ENCODE peak calls at places on chromosomes 16 and 17, in eight cellular contexts. One of them, this sample, is unnamed.

GRCh38 chr16:88078111-88078775 is 127.0 kb downstream of the BANP start:
- DNase-seq in NCI-H1436: no peak
- DNase-seq in adrenal gland: no peak
- DNase-seq in Karpas-422: no peak
- DNase-seq in fibroblast of mammary gland: no peak
- DNase-seq in EL: no peak
- DNase-seq in Caco-2: no peak
- DNase-seq in activated T-cell treated with anti-CD3 and anti-CD28 coated beads, Interleukin-2, amount 50 U/mL, for 72 hours: no peak
- DNase-seq in this sample: no peak

GRCh38 chr17:59786536-59787319 is 79.3 kb downstream of the VMP1 start:
- DNase-seq in NCI-H1436: peak
- DNase-seq in adrenal gland: peak
- DNase-seq in Karpas-422: peak
- DNase-seq in fibroblast of mammary gland: peak
- DNase-seq in EL: peak
- DNase-seq in Caco-2: peak
- DNase-seq in activated T-cell treated with anti-CD3 and anti-CD28 coated beads, Interleukin-2, amount 50 U/mL, for 72 hours: peak
- DNase-seq in this sample: peak

GRCh38 chr16:64738321-64738960 is 383.4 kb downstream of the CDH11 start:
- DNase-seq in NCI-H1436: no peak
- DNase-seq in adrenal gland: no peak
- DNase-seq in Karpas-422: no peak
- DNase-seq in fibroblast of mammary gland: peak
- DNase-seq in EL: peak
- DNase-seq in Caco-2: no peak
- DNase-seq in activated T-cell treated with anti-CD3 and anti-CD28 coated beads, Interleukin-2, amount 50 U/mL, for 72 hours: no peak
- DNase-seq in this sample: peak

GRCh38 chr16:75378616-75379015 is 54.7 kb downstream of the CFDP1 start:
- DNase-seq in NCI-H1436: no peak
- DNase-seq in adrenal gland: no peak
- DNase-seq in Karpas-422: no peak
- DNase-seq in fibroblast of mammary gland: no peak
- DNase-seq in EL: no peak
- DNase-seq in Caco-2: no peak
- DNase-seq in activated T-cell treated with anti-CD3 and anti-CD28 coated beads, Interleukin-2, amount 50 U/mL, for 72 hours: no peak
- DNase-seq in this sample: no peak

GRCh38 chr17:6079155-6079554 is 9.0 kb downstream of the WSCD1 start:
- DNase-seq in NCI-H1436: no peak
- DNase-seq in adrenal gland: no peak
- DNase-seq in Karpas-422: no peak
- DNase-seq in fibroblast of mammary gland: no peak
- DNase-seq in EL: no peak
- DNase-seq in Caco-2: no peak
- DNase-seq in activated T-cell treated with anti-CD3 and anti-CD28 coated beads, Interleukin-2, amount 50 U/mL, for 72 hours: no peak
- DNase-seq in this sample: no peak

GRCh38 chr17:36880506-36880905 is 56.8 kb upstream of the LHX1 start:
- DNase-seq in NCI-H1436: no peak
- DNase-seq in adrenal gland: no peak
- DNase-seq in Karpas-422: no peak
- DNase-seq in fibroblast of mammary gland: no peak
- DNase-seq in EL: no peak
- DNase-seq in Caco-2: no peak
- DNase-seq in activated T-cell treated with anti-CD3 and anti-CD28 coated beads, Interleukin-2, amount 50 U/mL, for 72 hours: no peak
- DNase-seq in this sample: peak

GRCh38 chr17:17950806-17951205 is 21.4 kb downstream of the TOM1L2 start:
- DNase-seq in NCI-H1436: no peak
- DNase-seq in adrenal gland: no peak
- DNase-seq in Karpas-422: no peak
- DNase-seq in fibroblast of mammary gland: no peak
- DNase-seq in EL: no peak
- DNase-seq in Caco-2: peak
- DNase-seq in activated T-cell treated with anti-CD3 and anti-CD28 coated beads, Interleukin-2, amount 50 U/mL, for 72 hours: no peak
- DNase-seq in this sample: no peak

GRCh38 chr17:66518677-66519076 is 216.3 kb downstream of the PRKCA start:
- DNase-seq in NCI-H1436: peak
- DNase-seq in adrenal gland: no peak
- DNase-seq in Karpas-422: no peak
- DNase-seq in fibroblast of mammary gland: no peak
- DNase-seq in EL: no peak
- DNase-seq in Caco-2: no peak
- DNase-seq in activated T-cell treated with anti-CD3 and anti-CD28 coated beads, Interleukin-2, amount 50 U/mL, for 72 hours: no peak
- DNase-seq in this sample: no peak

GRCh38 chr17:14201595-14201994 is 35.1 kb downstream of the CDRT15 start:
- DNase-seq in NCI-H1436: no peak
- DNase-seq in adrenal gland: peak
- DNase-seq in Karpas-422: no peak
- DNase-seq in fibroblast of mammary gland: no peak
- DNase-seq in EL: no peak
- DNase-seq in Caco-2: no peak
- DNase-seq in activated T-cell treated with anti-CD3 and anti-CD28 coated beads, Interleukin-2, amount 50 U/mL, for 72 hours: peak
- DNase-seq in this sample: no peak

GRCh38 chr17:20991276-20992037 is 51.4 kb downstream of the USP22 start:
- DNase-seq in NCI-H1436: no peak
- DNase-seq in adrenal gland: no peak
- DNase-seq in Karpas-422: no peak
- DNase-seq in fibroblast of mammary gland: no peak
- DNase-seq in EL: no peak
- DNase-seq in Caco-2: no peak
- DNase-seq in activated T-cell treated with anti-CD3 and anti-CD28 coated beads, Interleukin-2, amount 50 U/mL, for 72 hours: no peak
- DNase-seq in this sample: no peak

GRCh38 chr16:83842755-83843507 is 35.2 kb downstream of the HSBP1 start:
- DNase-seq in NCI-H1436: no peak
- DNase-seq in adrenal gland: no peak
- DNase-seq in Karpas-422: peak
- DNase-seq in fibroblast of mammary gland: no peak
- DNase-seq in EL: no peak
- DNase-seq in Caco-2: no peak
- DNase-seq in activated T-cell treated with anti-CD3 and anti-CD28 coated beads, Interleukin-2, amount 50 U/mL, for 72 hours: no peak
- DNase-seq in this sample: no peak

GRCh38 chr16:3115011-3115410 is 2.6 kb downstream of the ZNF205 start:
- DNase-seq in NCI-H1436: no peak
- DNase-seq in adrenal gland: peak
- DNase-seq in Karpas-422: no peak
- DNase-seq in fibroblast of mammary gland: no peak
- DNase-seq in EL: no peak
- DNase-seq in Caco-2: no peak
- DNase-seq in activated T-cell treated with anti-CD3 and anti-CD28 coated beads, Interleukin-2, amount 50 U/mL, for 72 hours: no peak
- DNase-seq in this sample: no peak

GRCh38 chr16:14678748-14679497 is 15.2 kb downstream of the PLA2G10 start:
- DNase-seq in NCI-H1436: no peak
- DNase-seq in adrenal gland: no peak
- DNase-seq in Karpas-422: no peak
- DNase-seq in fibroblast of mammary gland: no peak
- DNase-seq in EL: no peak
- DNase-seq in Caco-2: no peak
- DNase-seq in activated T-cell treated with anti-CD3 and anti-CD28 coated beads, Interleukin-2, amount 50 U/mL, for 72 hours: no peak
- DNase-seq in this sample: no peak

GRCh38 chr16:88626646-88627045 is 11.7 kb upstream of the IL17C start:
- DNase-seq in NCI-H1436: no peak
- DNase-seq in adrenal gland: no peak
- DNase-seq in Karpas-422: no peak
- DNase-seq in fibroblast of mammary gland: no peak
- DNase-seq in EL: no peak
- DNase-seq in Caco-2: no peak
- DNase-seq in activated T-cell treated with anti-CD3 and anti-CD28 coated beads, Interleukin-2, amount 50 U/mL, for 72 hours: no peak
- DNase-seq in this sample: no peak

GRCh38 chr16:89118361-89119061 is 24.9 kb downstream of the ACSF3 start:
- DNase-seq in NCI-H1436: no peak
- DNase-seq in adrenal gland: peak
- DNase-seq in Karpas-422: no peak
- DNase-seq in fibroblast of mammary gland: no peak
- DNase-seq in EL: no peak
- DNase-seq in Caco-2: no peak
- DNase-seq in activated T-cell treated with anti-CD3 and anti-CD28 coated beads, Interleukin-2, amount 50 U/mL, for 72 hours: no peak
- DNase-seq in this sample: no peak

GRCh38 chr17:77845541-77846225 is 112.8 kb upstream of the TNRC6C start:
- DNase-seq in NCI-H1436: no peak
- DNase-seq in adrenal gland: no peak
- DNase-seq in Karpas-422: no peak
- DNase-seq in fibroblast of mammary gland: no peak
- DNase-seq in EL: no peak
- DNase-seq in Caco-2: no peak
- DNase-seq in activated T-cell treated with anti-CD3 and anti-CD28 coated beads, Interleukin-2, amount 50 U/mL, for 72 hours: no peak
- DNase-seq in this sample: no peak

GRCh38 chr16:88803264-88803987 is at the start of gene CDT1:
- DNase-seq in NCI-H1436: peak
- DNase-seq in adrenal gland: peak
- DNase-seq in Karpas-422: peak
- DNase-seq in fibroblast of mammary gland: peak
- DNase-seq in EL: peak
- DNase-seq in Caco-2: peak
- DNase-seq in activated T-cell treated with anti-CD3 and anti-CD28 coated beads, Interleukin-2, amount 50 U/mL, for 72 hours: peak
- DNase-seq in this sample: peak

GRCh38 chr17:72580321-72581127 is 459.7 kb downstream of the SOX9 start:
- DNase-seq in NCI-H1436: peak
- DNase-seq in adrenal gland: no peak
- DNase-seq in Karpas-422: no peak
- DNase-seq in fibroblast of mammary gland: no peak
- DNase-seq in EL: no peak
- DNase-seq in Caco-2: peak
- DNase-seq in activated T-cell treated with anti-CD3 and anti-CD28 coated beads, Interleukin-2, amount 50 U/mL, for 72 hours: no peak
- DNase-seq in this sample: no peak

GRCh38 chr17:80821546-80821945 is 170.1 kb upstream of the CHMP6 start:
- DNase-seq in NCI-H1436: no peak
- DNase-seq in adrenal gland: no peak
- DNase-seq in Karpas-422: no peak
- DNase-seq in fibroblast of mammary gland: no peak
- DNase-seq in EL: no peak
- DNase-seq in Caco-2: no peak
- DNase-seq in activated T-cell treated with anti-CD3 and anti-CD28 coated beads, Interleukin-2, amount 50 U/mL, for 72 hours: no peak
- DNase-seq in this sample: no peak

GRCh38 chr16:5604770-5605169 is 507.2 kb upstream of the EEF2KMT start:
- DNase-seq in NCI-H1436: no peak
- DNase-seq in adrenal gland: no peak
- DNase-seq in Karpas-422: peak
- DNase-seq in fibroblast of mammary gland: no peak
- DNase-seq in EL: no peak
- DNase-seq in Caco-2: peak
- DNase-seq in activated T-cell treated with anti-CD3 and anti-CD28 coated beads, Interleukin-2, amount 50 U/mL, for 72 hours: no peak
- DNase-seq in this sample: no peak

GRCh38 chr17:77645441-77646430 is 312.8 kb upstream of the TNRC6C start:
- DNase-seq in NCI-H1436: no peak
- DNase-seq in adrenal gland: no peak
- DNase-seq in Karpas-422: no peak
- DNase-seq in fibroblast of mammary gland: no peak
- DNase-seq in EL: no peak
- DNase-seq in Caco-2: no peak
- DNase-seq in activated T-cell treated with anti-CD3 and anti-CD28 coated beads, Interleukin-2, amount 50 U/mL, for 72 hours: peak
- DNase-seq in this sample: no peak

GRCh38 chr17:75777243-75777922 is 7.2 kb upstream of the UNK start:
- DNase-seq in NCI-H1436: no peak
- DNase-seq in adrenal gland: no peak
- DNase-seq in Karpas-422: no peak
- DNase-seq in fibroblast of mammary gland: peak
- DNase-seq in EL: no peak
- DNase-seq in Caco-2: no peak
- DNase-seq in activated T-cell treated with anti-CD3 and anti-CD28 coated beads, Interleukin-2, amount 50 U/mL, for 72 hours: no peak
- DNase-seq in this sample: no peak

GRCh38 chr16:84501077-84501735 is 3.3 kb downstream of the MEAK7 start:
- DNase-seq in NCI-H1436: no peak
- DNase-seq in adrenal gland: no peak
- DNase-seq in Karpas-422: no peak
- DNase-seq in fibroblast of mammary gland: peak
- DNase-seq in EL: peak
- DNase-seq in Caco-2: peak
- DNase-seq in activated T-cell treated with anti-CD3 and anti-CD28 coated beads, Interleukin-2, amount 50 U/mL, for 72 hours: no peak
- DNase-seq in this sample: peak

GRCh38 chr17:82155606-82156005 is 57.0 kb downstream of the CCDC57 start:
- DNase-seq in NCI-H1436: no peak
- DNase-seq in adrenal gland: no peak
- DNase-seq in Karpas-422: no peak
- DNase-seq in fibroblast of mammary gland: no peak
- DNase-seq in EL: no peak
- DNase-seq in Caco-2: no peak
- DNase-seq in activated T-cell treated with anti-CD3 and anti-CD28 coated beads, Interleukin-2, amount 50 U/mL, for 72 hours: no peak
- DNase-seq in this sample: no peak

GRCh38 chr17:76867578-76868175 is 527 bp upstream of the MGAT5B start:
- DNase-seq in NCI-H1436: no peak
- DNase-seq in adrenal gland: peak
- DNase-seq in Karpas-422: peak
- DNase-seq in fibroblast of mammary gland: peak
- DNase-seq in EL: peak
- DNase-seq in Caco-2: no peak
- DNase-seq in activated T-cell treated with anti-CD3 and anti-CD28 coated beads, Interleukin-2, amount 50 U/mL, for 72 hours: peak
- DNase-seq in this sample: peak

GRCh38 chr17:67836205-67836987 is 11.1 kb downstream of the BPTF start:
- DNase-seq in NCI-H1436: no peak
- DNase-seq in adrenal gland: no peak
- DNase-seq in Karpas-422: no peak
- DNase-seq in fibroblast of mammary gland: peak
- DNase-seq in EL: peak
- DNase-seq in Caco-2: no peak
- DNase-seq in activated T-cell treated with anti-CD3 and anti-CD28 coated beads, Interleukin-2, amount 50 U/mL, for 72 hours: no peak
- DNase-seq in this sample: peak

GRCh38 chr16:48576927-48577326 is 33.1 kb downstream of the N4BP1 start:
- DNase-seq in NCI-H1436: no peak
- DNase-seq in adrenal gland: no peak
- DNase-seq in Karpas-422: no peak
- DNase-seq in fibroblast of mammary gland: peak
- DNase-seq in EL: peak
- DNase-seq in Caco-2: no peak
- DNase-seq in activated T-cell treated with anti-CD3 and anti-CD28 coated beads, Interleukin-2, amount 50 U/mL, for 72 hours: peak
- DNase-seq in this sample: peak

GRCh38 chr17:44910231-44911106 is 4.8 kb downstream of the GFAP start:
- DNase-seq in NCI-H1436: no peak
- DNase-seq in adrenal gland: no peak
- DNase-seq in Karpas-422: no peak
- DNase-seq in fibroblast of mammary gland: no peak
- DNase-seq in EL: no peak
- DNase-seq in Caco-2: no peak
- DNase-seq in activated T-cell treated with anti-CD3 and anti-CD28 coated beads, Interleukin-2, amount 50 U/mL, for 72 hours: no peak
- DNase-seq in this sample: no peak

GRCh38 chr16:57609541-57610401 is 18.7 kb upstream of the ADGRG1 start:
- DNase-seq in NCI-H1436: peak
- DNase-seq in adrenal gland: peak
- DNase-seq in Karpas-422: peak
- DNase-seq in fibroblast of mammary gland: no peak
- DNase-seq in EL: no peak
- DNase-seq in Caco-2: no peak
- DNase-seq in activated T-cell treated with anti-CD3 and anti-CD28 coated beads, Interleukin-2, amount 50 U/mL, for 72 hours: peak
- DNase-seq in this sample: no peak

GRCh38 chr17:64245218-64246145 is 17.6 kb downstream of the TEX2 start:
- DNase-seq in NCI-H1436: no peak
- DNase-seq in adrenal gland: no peak
- DNase-seq in Karpas-422: no peak
- DNase-seq in fibroblast of mammary gland: no peak
- DNase-seq in EL: peak
- DNase-seq in Caco-2: no peak
- DNase-seq in activated T-cell treated with anti-CD3 and anti-CD28 coated beads, Interleukin-2, amount 50 U/mL, for 72 hours: no peak
- DNase-seq in this sample: peak

GRCh38 chr16:74691093-74691855 is 9.4 kb downstream of the MLKL start:
- DNase-seq in NCI-H1436: no peak
- DNase-seq in adrenal gland: no peak
- DNase-seq in Karpas-422: no peak
- DNase-seq in fibroblast of mammary gland: peak
- DNase-seq in EL: peak
- DNase-seq in Caco-2: no peak
- DNase-seq in activated T-cell treated with anti-CD3 and anti-CD28 coated beads, Interleukin-2, amount 50 U/mL, for 72 hours: no peak
- DNase-seq in this sample: no peak

GRCh38 chr17:45719335-45720071 is 64.6 kb upstream of the CRHR1 start:
- DNase-seq in NCI-H1436: no peak
- DNase-seq in adrenal gland: no peak
- DNase-seq in Karpas-422: peak
- DNase-seq in fibroblast of mammary gland: peak
- DNase-seq in EL: peak
- DNase-seq in Caco-2: peak
- DNase-seq in activated T-cell treated with anti-CD3 and anti-CD28 coated beads, Interleukin-2, amount 50 U/mL, for 72 hours: no peak
- DNase-seq in this sample: peak

GRCh38 chr16:58037365-58038057 is 12.0 kb downstream of the MMP15 start:
- DNase-seq in NCI-H1436: no peak
- DNase-seq in adrenal gland: no peak
- DNase-seq in Karpas-422: no peak
- DNase-seq in fibroblast of mammary gland: no peak
- DNase-seq in EL: no peak
- DNase-seq in Caco-2: no peak
- DNase-seq in activated T-cell treated with anti-CD3 and anti-CD28 coated beads, Interleukin-2, amount 50 U/mL, for 72 hours: no peak
- DNase-seq in this sample: no peak

GRCh38 chr17:57718878-57719277 is 26.2 kb downstream of the CCDC182 start:
- DNase-seq in NCI-H1436: no peak
- DNase-seq in adrenal gland: no peak
- DNase-seq in Karpas-422: no peak
- DNase-seq in fibroblast of mammary gland: no peak
- DNase-seq in EL: no peak
- DNase-seq in Caco-2: no peak
- DNase-seq in activated T-cell treated with anti-CD3 and anti-CD28 coated beads, Interleukin-2, amount 50 U/mL, for 72 hours: no peak
- DNase-seq in this sample: no peak

This sample was measured in NCI-H226.